ENCODE peak calls at places on chromosomes 16 and 17, in five cellular contexts. D, G, L, P and E are unnamed samples.

GRCh38 chr17:50331085-50331791 is 14.7 kb upstream of the XYLT2 start:
- DNase-seq in D (no peak), G (no peak), L (peak; percentile 99), P (no peak), E (no peak)

GRCh38 chr17:56908061-56908542 is 5.7 kb downstream of the TRIM25 start:
- DNase-seq in D (no peak), G (peak; percentile 86), L (no peak), P (peak; percentile 91), E (peak; percentile 24)

GRCh38 chr17:27199948-27200347 is 94.0 kb upstream of the WSB1 start:
- DNase-seq in D (no peak), G (no peak), L (peak; percentile 4), P (no peak), E (no peak)

GRCh38 chr17:5122586-5123342 is 6.9 kb downstream of the USP6 start:
- DNase-seq in D (no peak), G (no peak), L (no peak), P (peak; percentile 44), E (no peak)

GRCh38 chr17:50318551-50319310 is 27.2 kb upstream of the XYLT2 start:
- DNase-seq in D (no peak), G (no peak), L (peak; percentile 19), P (no peak), E (no peak)

GRCh38 chr17:27530791-27531391 is 74.6 kb downstream of the KSR1 start:
- DNase-seq in D (no peak), G (peak; percentile 75), L (peak; percentile 64), P (no peak), E (no peak)

GRCh38 chr17:76407509-76407908 is 23.1 kb downstream of the SPHK1 start:
- DNase-seq in D (no peak), G (no peak), L (no peak), P (no peak), E (no peak)

GRCh38 chr17:30831257-30831656 is 509 bp upstream of the ATAD5 start:
- DNase-seq in D (no peak), G (no peak), L (peak; percentile 5), P (no peak), E (no peak)

GRCh38 chr16:2858245-2859025 is 465 bp upstream of the PRSS22 start:
- DNase-seq in D (no peak), G (peak; percentile 86), L (no peak), P (peak; percentile 83), E (no peak)

GRCh38 chr17:65886240-65886639 is 305.7 kb downstream of the CEP112 start:
- DNase-seq in D (no peak), G (no peak), L (peak; percentile 12), P (no peak), E (no peak)

GRCh38 chr17:59454633-59455105 is 110.7 kb upstream of the DHX40 start:
- DNase-seq in D (no peak), G (no peak), L (no peak), P (no peak), E (no peak)

GRCh38 chr16:27025581-27025980 is 41.1 kb upstream of the C16orf82 start:
- DNase-seq in D (no peak), G (no peak), L (no peak), P (no peak), E (no peak)

GRCh38 chr16:83924686-83925085 is 25.8 kb downstream of the MLYCD start:
- DNase-seq in D (no peak), G (no peak), L (no peak), P (no peak), E (no peak)

GRCh38 chr16:83926726-83927397 is 26.2 kb upstream of the OSGIN1 start:
- DNase-seq in D (peak; percentile 73), G (peak; percentile 76), L (peak; percentile 65), P (peak; percentile 87), E (peak; percentile 62)

GRCh38 chr16:83928341-83929055 is 24.5 kb upstream of the OSGIN1 start:
- DNase-seq in D (no peak), G (no peak), L (peak; percentile 85), P (no peak), E (no peak)

GRCh38 chr16:83925095-83925905 is 26.4 kb downstream of the MLYCD start:
- DNase-seq in D (no peak), G (no peak), L (no peak), P (no peak), E (no peak)

DNA sequence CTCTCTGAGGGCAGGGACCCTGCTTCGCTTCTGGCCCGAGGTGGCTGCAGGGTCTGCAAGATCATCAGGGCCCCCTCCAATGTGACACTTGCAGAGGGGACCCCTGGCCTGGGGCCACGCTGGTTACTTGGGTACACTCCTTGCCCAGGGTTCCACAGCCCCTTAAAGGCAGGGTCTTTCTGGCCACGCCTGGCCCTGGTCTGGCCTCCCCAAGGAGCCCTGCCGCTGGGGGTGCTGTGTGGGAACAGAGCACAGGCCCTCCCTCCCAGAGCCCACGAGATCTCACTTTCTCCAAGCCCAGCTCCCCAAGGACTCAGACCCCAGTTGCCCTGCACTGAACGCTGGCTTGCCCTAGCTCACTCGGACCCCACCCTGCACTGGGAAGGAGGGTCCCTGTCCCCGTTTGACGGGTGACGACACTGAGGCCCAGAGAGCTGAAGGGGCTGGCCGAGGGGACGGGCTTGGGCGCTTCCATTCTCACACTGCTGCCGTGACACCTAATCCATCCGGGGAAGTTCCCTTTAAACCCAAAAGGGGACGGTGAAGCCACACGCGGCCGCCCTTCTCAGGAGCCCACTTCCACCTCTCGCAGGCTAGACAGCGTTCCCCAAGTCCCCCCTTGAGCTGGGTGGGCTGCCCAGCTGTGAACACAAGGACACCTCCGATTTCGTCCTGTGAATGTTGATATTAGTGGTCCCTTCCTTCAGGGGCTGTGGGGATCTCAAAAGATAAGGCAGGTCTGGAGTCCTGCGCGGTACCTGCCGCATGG is 26.9 kb upstream of the OSGIN1 start:
- DNase-seq in D (no peak), G (no peak), L (no peak), P (no peak), E (no peak)
- H3K4me3 ChIP-seq in D (no peak overlapping the region), G (no peak overlapping the region), L (no peak overlapping the region), P (no peak overlapping the region), E (no peak overlapping the region)

GRCh38 chr16:53519417-53520091 is 16.5 kb upstream of the AKTIP start:
- DNase-seq in D (no peak), G (no peak), L (no peak), P (no peak), E (no peak)
- H3K27ac ChIP-seq in D (peak overlapping the region; percentile 61), G (peak overlapping the region; percentile 89), L (no peak overlapping the region), P (no peak overlapping the region), E (peak overlapping the region; percentile 1)

DNA sequence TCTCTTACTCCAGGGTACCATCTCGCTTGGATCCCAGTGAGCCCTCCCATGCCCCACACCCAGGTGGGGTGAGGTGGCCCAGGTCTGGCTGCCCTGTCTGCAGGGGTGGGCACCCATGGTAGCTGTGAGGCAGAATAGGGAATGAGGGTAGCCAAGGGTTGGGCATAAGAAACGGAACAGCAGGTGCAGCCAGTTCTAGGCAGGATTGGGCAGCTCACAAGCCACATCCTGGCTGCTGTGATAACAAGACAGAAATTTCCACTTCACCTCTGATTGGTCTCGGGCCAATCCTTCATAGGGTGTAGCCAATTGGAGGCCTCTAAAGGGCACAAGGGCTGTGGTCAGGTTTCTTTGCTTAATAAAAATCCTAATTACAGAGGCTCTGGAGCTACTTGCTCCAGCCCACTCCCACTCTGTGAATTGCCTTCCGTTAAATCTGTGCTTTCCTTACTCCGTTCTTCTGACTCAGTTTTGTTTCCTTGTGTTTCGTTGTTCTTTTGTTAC is 1.5 kb upstream of the ARHGDIG start:
- DNase-seq in D (no peak), G (no peak), L (peak; percentile 17), P (no peak), E (peak; percentile 23)
- H3K9me3 ChIP-seq in D (no peaks in the 10 kb centered on the region), G (no peaks in the 10 kb centered on the region), L (no peaks in the 10 kb centered on the region), P (no peaks in the 10 kb centered on the region), E (no peaks in the 10 kb centered on the region)

GRCh38 chr17:70646673-70647072 is 477.3 kb downstream of the KCNJ2 start:
- DNase-seq in D (no peak), G (no peak), L (no peak), P (no peak), E (no peak)

GRCh38 chr17:70648166-70648565 is 478.8 kb downstream of the KCNJ2 start:
- DNase-seq in D (no peak), G (no peak), L (no peak), P (no peak), E (no peak)

GRCh38 chr17:70642059-70642458 is 472.7 kb downstream of the KCNJ2 start:
- DNase-seq in D (no peak), G (no peak), L (no peak), P (no peak), E (no peak)

DNA sequence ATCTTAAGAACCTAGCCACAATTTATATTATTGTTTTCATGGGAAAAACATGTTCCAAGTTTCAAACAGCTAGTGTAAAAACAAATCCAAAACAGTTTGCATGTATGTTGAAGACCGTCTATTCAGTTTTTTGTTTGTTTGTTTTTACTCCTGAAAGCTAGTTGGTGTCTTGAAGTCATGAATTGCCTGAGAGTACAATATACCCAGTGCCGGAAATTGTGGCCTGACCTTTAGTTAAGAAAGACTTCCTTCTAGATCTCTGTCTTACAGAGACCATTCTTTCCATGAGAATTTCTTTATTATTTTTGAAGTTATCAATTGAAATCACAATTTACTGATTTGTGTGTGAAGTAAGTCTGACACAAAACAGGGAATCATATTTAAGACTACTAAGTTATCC is 474.8 kb downstream of the KCNJ2 start:
- DNase-seq in D (no peak), G (no peak), L (no peak), P (no peak), E (no peak)
- H3K4me3 ChIP-seq in D (no peak overlapping the region), G (no peak overlapping the region), L (no peak overlapping the region), P (no peak overlapping the region), E (no peak overlapping the region)

GRCh38 chr17:55284001-55284884 is 19.5 kb downstream of the HLF start:
- DNase-seq in D (no peak), G (no peak), L (no peak), P (peak; percentile 48), E (no peak)

GRCh38 chr17:55282379-55282702 is 17.6 kb downstream of the HLF start:
- DNase-seq in D (no peak), G (no peak), L (no peak), P (no peak), E (no peak)

GRCh38 chr17:55284944-55285339 is 20.2 kb downstream of the HLF start:
- DNase-seq in D (no peak), G (no peak), L (no peak), P (no peak), E (no peak)

GRCh38 chr17:55281592-55282378 is 17.0 kb downstream of the HLF start:
- DNase-seq in D (no peak), G (no peak), L (no peak), P (no peak), E (no peak)

DNA sequence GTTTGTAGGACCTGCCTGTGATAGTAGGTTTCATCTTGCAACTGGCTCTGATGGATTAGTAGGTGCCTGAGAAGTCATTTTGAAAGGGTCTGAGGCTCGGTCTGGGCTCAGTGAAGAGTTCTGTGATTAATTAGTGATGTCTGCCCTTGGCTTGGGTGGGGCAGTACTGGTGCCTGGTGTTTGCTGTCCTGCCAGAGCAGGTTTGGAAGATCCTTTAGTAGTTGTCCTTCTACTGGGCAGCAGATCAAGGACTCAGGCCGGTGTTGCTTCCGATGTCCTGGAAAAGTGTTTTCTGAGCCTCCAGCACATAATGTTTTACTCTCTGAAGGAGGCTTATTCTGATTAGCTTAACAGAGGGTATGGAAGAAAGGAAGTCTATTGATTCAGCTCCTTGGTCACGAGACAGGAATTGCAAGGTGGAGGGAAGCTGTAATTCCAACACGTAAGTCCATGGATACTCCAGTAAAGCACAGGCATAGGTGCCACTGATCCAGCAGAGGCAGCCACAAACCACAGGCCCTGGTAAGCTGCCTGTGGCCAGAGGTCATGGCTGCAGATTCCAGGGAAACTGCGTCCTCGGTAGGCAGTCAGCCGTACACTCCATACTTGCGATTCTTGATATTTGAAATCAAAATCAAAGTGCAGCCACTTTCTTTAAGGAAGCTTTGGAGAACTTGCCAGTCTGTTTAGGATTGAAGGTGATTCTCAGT is 18.7 kb downstream of the HLF start:
- DNase-seq in D (no peak), G (no peak), L (no peak), P (no peak), E (no peak)
- H3K27ac ChIP-seq in D (peak overlapping the region; percentile 89), G (peak overlapping the region; percentile 34), L (no peak overlapping the region), P (peak overlapping the region; percentile 89), E (no peak overlapping the region)

GRCh38 chr16:68553186-68553585 is 14.1 kb downstream of the ZFP90 start:
- DNase-seq in D (no peak), G (no peak), L (no peak), P (no peak), E (no peak)
- H3K9me3 ChIP-seq in D (peaks cover 11% of the 10 kb centered on the region), G (peaks cover 3% of the 10 kb centered on the region), L (peaks cover 82% of the 10 kb centered on the region), P (no peaks in the 10 kb centered on the region), E (peaks cover 24% of the 10 kb centered on the region)